ENCODE peak calls at places on chromosome 18, in nine cellular contexts. One of them, this sample, is unnamed.

GRCh38 chr18:45854036-45854586 is 28.6 kb downstream of the SIGLEC15 start:
- DNase-seq in KG1: no peak
- DNase-seq in non-pigmented ciliary epithelial cell: no peak
- DNase-seq in HCT116: no peak
- DNase-seq in EH: no peak
- DNase-seq in anterior cingulate cortex: no peak
- DNase-seq in mucosa of descending colon: no peak
- DNase-seq in GM12864: no peak
- DNase-seq in GM03348: no peak
- DNase-seq in this sample: no peak

GRCh38 chr18:44537521-44537920 is 143.2 kb upstream of the SETBP1 start:
- DNase-seq in KG1: no peak
- DNase-seq in non-pigmented ciliary epithelial cell: peak; percentile 55
- DNase-seq in HCT116: no peak
- DNase-seq in EH: peak; percentile 95
- DNase-seq in anterior cingulate cortex: no peak
- DNase-seq in mucosa of descending colon: no peak
- DNase-seq in GM12864: no peak
- DNase-seq in GM03348: peak; percentile 60
- DNase-seq in this sample: no peak

GRCh38 chr18:25351280-25351772 is 640 bp downstream of the ZNF521 start:
- DNase-seq in KG1: no peak
- DNase-seq in non-pigmented ciliary epithelial cell: no peak
- DNase-seq in HCT116: no peak
- DNase-seq in EH: no peak
- DNase-seq in anterior cingulate cortex: no peak
- DNase-seq in mucosa of descending colon: no peak
- DNase-seq in GM12864: no peak
- DNase-seq in GM03348: no peak
- DNase-seq in this sample: no peak

GRCh38 chr18:65968605-65969004 is 217.8 kb downstream of the CDH7 start:
- DNase-seq in KG1: no peak
- DNase-seq in non-pigmented ciliary epithelial cell: no peak
- DNase-seq in HCT116: no peak
- DNase-seq in EH: no peak
- DNase-seq in anterior cingulate cortex: no peak
- DNase-seq in mucosa of descending colon: no peak
- DNase-seq in GM12864: no peak
- DNase-seq in GM03348: no peak
- DNase-seq in this sample: no peak

GRCh38 chr18:22230403-22231042 is 61.1 kb downstream of the GATA6 start:
- DNase-seq in KG1: no peak
- DNase-seq in non-pigmented ciliary epithelial cell: no peak
- DNase-seq in HCT116: no peak
- DNase-seq in EH: peak; percentile 57
- DNase-seq in anterior cingulate cortex: no peak
- DNase-seq in mucosa of descending colon: no peak
- DNase-seq in GM12864: no peak
- DNase-seq in GM03348: no peak
- DNase-seq in this sample: no peak

GRCh38 chr18:39966275-39966674 is 1988.8 kb upstream of the PIK3C3 start:
- DNase-seq in KG1: no peak
- DNase-seq in non-pigmented ciliary epithelial cell: no peak
- DNase-seq in HCT116: no peak
- DNase-seq in EH: no peak
- DNase-seq in anterior cingulate cortex: no peak
- DNase-seq in mucosa of descending colon: no peak
- DNase-seq in GM12864: no peak
- DNase-seq in GM03348: no peak
- DNase-seq in this sample: no peak

GRCh38 chr18:8386981-8387380 is 222.3 kb upstream of the RAB12 start:
- DNase-seq in KG1: no peak
- DNase-seq in non-pigmented ciliary epithelial cell: no peak
- DNase-seq in HCT116: no peak
- DNase-seq in EH: no peak
- DNase-seq in anterior cingulate cortex: no peak
- DNase-seq in mucosa of descending colon: no peak
- DNase-seq in GM12864: no peak
- DNase-seq in GM03348: no peak
- DNase-seq in this sample: no peak

GRCh38 chr18:12849548-12849947 is 34.5 kb downstream of the PTPN2 start:
- DNase-seq in KG1: no peak
- DNase-seq in non-pigmented ciliary epithelial cell: no peak
- DNase-seq in HCT116: no peak
- DNase-seq in EH: no peak
- DNase-seq in anterior cingulate cortex: no peak
- DNase-seq in mucosa of descending colon: no peak
- DNase-seq in GM12864: no peak
- DNase-seq in GM03348: no peak
- DNase-seq in this sample: no peak

GRCh38 chr18:67590571-67591141 is 74.1 kb upstream of the DSEL start:
- DNase-seq in KG1: no peak
- DNase-seq in non-pigmented ciliary epithelial cell: no peak
- DNase-seq in HCT116: no peak
- DNase-seq in EH: peak; percentile 51
- DNase-seq in anterior cingulate cortex: no peak
- DNase-seq in mucosa of descending colon: no peak
- DNase-seq in GM12864: no peak
- DNase-seq in GM03348: peak; percentile 9
- DNase-seq in this sample: no peak

GRCh38 chr18:80147418-80148315 is 38.6 kb downstream of the ADNP2 start:
- DNase-seq in KG1: no peak
- DNase-seq in non-pigmented ciliary epithelial cell: peak; percentile 26
- DNase-seq in HCT116: no peak
- DNase-seq in EH: peak; percentile 89
- DNase-seq in anterior cingulate cortex: peak; percentile 71
- DNase-seq in mucosa of descending colon: peak; percentile 88
- DNase-seq in GM12864: peak; percentile 41
- DNase-seq in GM03348: peak; percentile 94
- DNase-seq in this sample: peak; percentile 86

GRCh38 chr18:72808688-72809087 is 59.1 kb downstream of the NETO1 start:
- DNase-seq in KG1: no peak
- DNase-seq in non-pigmented ciliary epithelial cell: no peak
- DNase-seq in HCT116: no peak
- DNase-seq in EH: no peak
- DNase-seq in anterior cingulate cortex: peak; percentile 27
- DNase-seq in mucosa of descending colon: no peak
- DNase-seq in GM12864: no peak
- DNase-seq in GM03348: no peak
- DNase-seq in this sample: no peak

GRCh38 chr18:33239298-33239697 is 201.2 kb downstream of the CCDC178 start:
- DNase-seq in KG1: no peak
- DNase-seq in non-pigmented ciliary epithelial cell: no peak
- DNase-seq in HCT116: no peak
- DNase-seq in EH: no peak
- DNase-seq in anterior cingulate cortex: no peak
- DNase-seq in mucosa of descending colon: no peak
- DNase-seq in GM12864: no peak
- DNase-seq in GM03348: no peak
- DNase-seq in this sample: no peak

GRCh38 chr18:46250084-46250811 is 146.1 kb downstream of the HAUS1 start:
- DNase-seq in KG1: peak; percentile 50
- DNase-seq in non-pigmented ciliary epithelial cell: peak; percentile 87
- DNase-seq in HCT116: peak; percentile 49
- DNase-seq in EH: peak; percentile 93
- DNase-seq in anterior cingulate cortex: no peak
- DNase-seq in mucosa of descending colon: no peak
- DNase-seq in GM12864: peak; percentile 93
- DNase-seq in GM03348: peak; percentile 40
- DNase-seq in this sample: peak; percentile 59

GRCh38 chr18:70454705-70455322 is 166.0 kb downstream of the SOCS6 start:
- DNase-seq in KG1: peak; percentile 68
- DNase-seq in non-pigmented ciliary epithelial cell: peak; percentile 49
- DNase-seq in HCT116: peak; percentile 67
- DNase-seq in EH: peak; percentile 71
- DNase-seq in anterior cingulate cortex: no peak
- DNase-seq in mucosa of descending colon: no peak
- DNase-seq in GM12864: peak; percentile 24
- DNase-seq in GM03348: peak; percentile 68
- DNase-seq in this sample: no peak

GRCh38 chr18:79657342-79657996 is 22.1 kb upstream of the CTDP1 start:
- DNase-seq in KG1: no peak
- DNase-seq in non-pigmented ciliary epithelial cell: no peak
- DNase-seq in HCT116: no peak
- DNase-seq in EH: no peak
- DNase-seq in anterior cingulate cortex: no peak
- DNase-seq in mucosa of descending colon: no peak
- DNase-seq in GM12864: no peak
- DNase-seq in GM03348: no peak
- DNase-seq in this sample: no peak

GRCh38 chr18:79245517-79246001 is 150.2 kb upstream of the NFATC1 start:
- DNase-seq in KG1: no peak
- DNase-seq in non-pigmented ciliary epithelial cell: no peak
- DNase-seq in HCT116: peak; percentile 83
- DNase-seq in EH: no peak
- DNase-seq in anterior cingulate cortex: no peak
- DNase-seq in mucosa of descending colon: peak; percentile 66
- DNase-seq in GM12864: no peak
- DNase-seq in GM03348: no peak
- DNase-seq in this sample: no peak

GRCh38 chr18:45167109-45167551 is 448.1 kb upstream of the SLC14A2 start:
- DNase-seq in KG1: no peak
- DNase-seq in non-pigmented ciliary epithelial cell: no peak
- DNase-seq in HCT116: no peak
- DNase-seq in EH: peak; percentile 85
- DNase-seq in anterior cingulate cortex: no peak
- DNase-seq in mucosa of descending colon: no peak
- DNase-seq in GM12864: no peak
- DNase-seq in GM03348: no peak
- DNase-seq in this sample: peak; percentile 41

GRCh38 chr18:12076424-12077140 is 17.1 kb upstream of the ANKRD62 start:
- DNase-seq in KG1: no peak
- DNase-seq in non-pigmented ciliary epithelial cell: no peak
- DNase-seq in HCT116: no peak
- DNase-seq in EH: peak; percentile 60
- DNase-seq in anterior cingulate cortex: no peak
- DNase-seq in mucosa of descending colon: no peak
- DNase-seq in GM12864: no peak
- DNase-seq in GM03348: peak; percentile 75
- DNase-seq in this sample: no peak

GRCh38 chr18:23422751-23423418 is 30.2 kb upstream of the RIOK3 start:
- DNase-seq in KG1: no peak
- DNase-seq in non-pigmented ciliary epithelial cell: no peak
- DNase-seq in HCT116: peak; percentile 78
- DNase-seq in EH: peak; percentile 82
- DNase-seq in anterior cingulate cortex: no peak
- DNase-seq in mucosa of descending colon: peak; percentile 84
- DNase-seq in GM12864: peak; percentile 52
- DNase-seq in GM03348: peak; percentile 67
- DNase-seq in this sample: peak; percentile 87

GRCh38 chr18:67108894-67109293 is 407.6 kb downstream of the DSEL start:
- DNase-seq in KG1: no peak
- DNase-seq in non-pigmented ciliary epithelial cell: no peak
- DNase-seq in HCT116: no peak
- DNase-seq in EH: no peak
- DNase-seq in anterior cingulate cortex: no peak
- DNase-seq in mucosa of descending colon: no peak
- DNase-seq in GM12864: no peak
- DNase-seq in GM03348: no peak
- DNase-seq in this sample: no peak

GRCh38 chr18:48866028-48866733 is 84.6 kb downstream of the SMAD7 start:
- DNase-seq in KG1: no peak
- DNase-seq in non-pigmented ciliary epithelial cell: no peak
- DNase-seq in HCT116: no peak
- DNase-seq in EH: peak; percentile 58
- DNase-seq in anterior cingulate cortex: peak; percentile 59
- DNase-seq in mucosa of descending colon: no peak
- DNase-seq in GM12864: no peak
- DNase-seq in GM03348: peak; percentile 78
- DNase-seq in this sample: peak; percentile 54

GRCh38 chr18:49018961-49019445 is 68.2 kb upstream of the SMAD7 start:
- DNase-seq in KG1: no peak
- DNase-seq in non-pigmented ciliary epithelial cell: no peak
- DNase-seq in HCT116: no peak
- DNase-seq in EH: no peak
- DNase-seq in anterior cingulate cortex: no peak
- DNase-seq in mucosa of descending colon: no peak
- DNase-seq in GM12864: no peak
- DNase-seq in GM03348: no peak
- DNase-seq in this sample: no peak

GRCh38 chr18:33839452-33840225 is 261.6 kb downstream of the ASXL3 start:
- DNase-seq in KG1: no peak
- DNase-seq in non-pigmented ciliary epithelial cell: no peak
- DNase-seq in HCT116: peak; percentile 4
- DNase-seq in EH: no peak
- DNase-seq in anterior cingulate cortex: no peak
- DNase-seq in mucosa of descending colon: peak; percentile 45
- DNase-seq in GM12864: peak; percentile 13
- DNase-seq in GM03348: peak; percentile 26
- DNase-seq in this sample: peak; percentile 51

GRCh38 chr18:25805323-25805722 is 285.1 kb downstream of the SS18 start:
- DNase-seq in KG1: no peak
- DNase-seq in non-pigmented ciliary epithelial cell: peak; percentile 51
- DNase-seq in HCT116: no peak
- DNase-seq in EH: peak; percentile 90
- DNase-seq in anterior cingulate cortex: no peak
- DNase-seq in mucosa of descending colon: no peak
- DNase-seq in GM12864: no peak
- DNase-seq in GM03348: peak; percentile 82
- DNase-seq in this sample: no peak

GRCh38 chr18:43789234-43790000 is 512.1 kb upstream of the SYT4 start:
- DNase-seq in KG1: no peak
- DNase-seq in non-pigmented ciliary epithelial cell: no peak
- DNase-seq in HCT116: no peak
- DNase-seq in EH: no peak
- DNase-seq in anterior cingulate cortex: no peak
- DNase-seq in mucosa of descending colon: no peak
- DNase-seq in GM12864: no peak
- DNase-seq in GM03348: peak; percentile 16
- DNase-seq in this sample: no peak

GRCh38 chr18:49849331-49850217 is 36.2 kb upstream of the ACAA2 start:
- DNase-seq in KG1: no peak
- DNase-seq in non-pigmented ciliary epithelial cell: peak; percentile 78
- DNase-seq in HCT116: peak; percentile 96
- DNase-seq in EH: peak; percentile 92
- DNase-seq in anterior cingulate cortex: no peak
- DNase-seq in mucosa of descending colon: peak; percentile 94
- DNase-seq in GM12864: no peak
- DNase-seq in GM03348: peak; percentile 73
- DNase-seq in this sample: peak; percentile 97

GRCh38 chr18:9706081-9706935 is 1.8 kb upstream of the RAB31 start:
- DNase-seq in KG1: no peak
- DNase-seq in non-pigmented ciliary epithelial cell: no peak
- DNase-seq in HCT116: no peak
- DNase-seq in EH: peak; percentile 72
- DNase-seq in anterior cingulate cortex: no peak
- DNase-seq in mucosa of descending colon: no peak
- DNase-seq in GM12864: no peak
- DNase-seq in GM03348: no peak
- DNase-seq in this sample: no peak

GRCh38 chr18:34544930-34545329 is 165.2 kb upstream of the DTNA start:
- DNase-seq in KG1: no peak
- DNase-seq in non-pigmented ciliary epithelial cell: no peak
- DNase-seq in HCT116: no peak
- DNase-seq in EH: no peak
- DNase-seq in anterior cingulate cortex: no peak
- DNase-seq in mucosa of descending colon: no peak
- DNase-seq in GM12864: no peak
- DNase-seq in GM03348: no peak
- DNase-seq in this sample: no peak

This sample was measured in left colon.